ENCODE peak calls at places on chromosomes 3 and 15, in nine cellular contexts. Q is A549; F is CD8-positive, alpha-beta memory T cell; D is endodermal cell; S is AG04450; G is H7; W is GM23338; E is left lung; K is GM23248. L is an unnamed sample.
A peak's percentile ranks its signal among the peaks of the same experiment; 100 is the strongest.

GRCh38 chr3:14430706-14431470 is 28.5 kb downstream of the SLC6A6 start:
- DNase-seq in Q (no peak), F (no peak), D (no peak), S (no peak), G (no peak), W (no peak), E (no peak), K (no peak), L (no peak)

GRCh38 chr3:80993241-80993945 is 768.1 kb downstream of the GBE1 start:
- DNase-seq in Q (no peak), F (no peak), D (no peak), S (no peak), G (no peak), W (no peak), E (no peak), K (no peak), L (no peak)

GRCh38 chr3:63979093-63979492 is 44.2 kb downstream of the PSMD6 start:
- DNase-seq in Q (no peak), F (peak; percentile 60), D (no peak), S (no peak), G (no peak), W (no peak), E (no peak), K (no peak), L (no peak)

GRCh38 chr3:179973931-179974361 is 62.8 kb downstream of the PEX5L start:
- DNase-seq in Q (no peak), F (no peak), D (peak; percentile 69), S (no peak), G (peak; percentile 7), W (peak; percentile 29), E (no peak), K (no peak), L (no peak)

GRCh38 chr15:90571063-90571541 is 41.4 kb downstream of the CRTC3 start:
- DNase-seq in Q (peak; percentile 52), F (no peak), D (no peak), S (no peak), G (no peak), W (no peak), E (peak; percentile 64), K (peak; percentile 85), L (no peak)

GRCh38 chr15:91866371-91866905 is 12.9 kb downstream of the SLCO3A1 start:
- DNase-seq in Q (no peak), F (no peak), D (no peak), S (no peak), G (no peak), W (no peak), E (no peak), K (peak; percentile 43), L (no peak)

GRCh38 chr3:190497809-190498208 is 16.1 kb upstream of the IL1RAP start:
- DNase-seq in Q (no peak), F (no peak), D (no peak), S (no peak), G (no peak), W (no peak), E (no peak), K (no peak), L (no peak)

GRCh38 chr15:47516576-47517371 is 200.5 kb upstream of the SEMA6D start:
- DNase-seq in Q (no peak), F (no peak), D (no peak), S (no peak), G (no peak), W (no peak), E (no peak), K (peak; percentile 78), L (no peak)

GRCh38 chr3:5195605-5196004 is 8.1 kb downstream of the EDEM1 start:
- DNase-seq in Q (no peak), F (no peak), D (no peak), S (no peak), G (no peak), W (no peak), E (peak; percentile 66), K (peak; percentile 47), L (no peak)

GRCh38 chr3:189355481-189356201 is 183.9 kb downstream of the TPRG1 start:
- DNase-seq in Q (peak; percentile 89), F (peak; percentile 71), D (peak; percentile 64), S (peak; percentile 11), G (peak; percentile 37), W (peak; percentile 44), E (no peak), K (peak; percentile 70), L (peak; percentile 54)

GRCh38 chr3:87161486-87161885 is 65.6 kb upstream of the CHMP2B start:
- DNase-seq in Q (peak; percentile 4), F (no peak), D (no peak), S (no peak), G (no peak), W (no peak), E (no peak), K (no peak), L (no peak)

GRCh38 chr3:97932387-97932801 is 39.8 kb downstream of the RIOX2 start:
- DNase-seq in Q (no peak), F (no peak), D (no peak), S (no peak), G (no peak), W (no peak), E (no peak), K (no peak), L (no peak)

GRCh38 chr3:52396907-52397591 is 47.9 kb downstream of the SEMA3G start:
- DNase-seq in Q (no peak), F (no peak), D (no peak), S (no peak), G (no peak), W (no peak), E (no peak), K (no peak), L (no peak)

DNA sequence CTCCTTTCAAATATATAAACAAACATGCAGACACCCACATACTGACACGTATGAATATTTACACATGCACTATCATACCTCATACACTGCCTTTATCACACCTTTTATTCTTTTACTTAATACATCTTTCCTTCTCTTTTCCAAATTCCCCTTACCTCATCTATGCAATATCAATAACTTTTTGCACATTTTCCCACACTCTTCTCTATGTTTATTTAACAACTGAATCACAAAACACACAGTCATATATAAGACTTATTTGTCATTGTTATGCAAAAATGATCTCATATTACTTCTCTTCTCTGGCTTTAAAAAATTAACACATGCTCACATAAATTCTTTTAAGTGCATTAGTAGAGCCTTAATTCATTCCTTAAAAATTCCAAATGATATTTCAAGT is 461.4 kb downstream of the DIPK2A start:
- DNase-seq in Q (no peak), F (no peak), D (no peak), S (no peak), G (no peak), W (no peak), E (no peak), K (no peak), L (no peak)
- H3K4me3 ChIP-seq in Q (no peak overlapping the region), F (no peak overlapping the region), D (no peak overlapping the region), S (no peak overlapping the region), G (no peak overlapping the region), W (no peak overlapping the region), E (no peak overlapping the region), K (no peak overlapping the region), L (no peak overlapping the region)

DNA sequence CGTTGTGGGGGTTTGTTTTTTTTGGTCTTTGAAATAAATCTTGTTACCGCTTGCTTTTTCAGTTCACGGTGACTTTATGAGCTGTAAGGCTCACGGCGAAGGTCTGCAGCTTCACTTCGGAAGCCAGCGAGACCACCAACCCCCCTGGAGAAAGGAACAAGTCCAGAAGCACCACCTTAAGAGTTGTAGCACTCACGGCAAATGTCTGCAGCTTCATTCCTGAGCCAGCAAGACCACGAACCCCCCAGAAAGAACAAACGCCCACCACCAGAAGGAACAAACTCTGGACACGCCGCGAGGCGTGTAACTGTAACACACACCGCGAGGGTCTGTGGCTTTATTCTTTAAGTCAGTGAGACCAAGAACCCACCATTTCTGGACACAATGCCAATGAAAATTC is 28.9 kb downstream of the GOLGA6A start:
- DNase-seq in Q (no peak), F (no peak), D (no peak), S (no peak), G (no peak), W (no peak), E (no peak), K (no peak), L (no peak)
- H3K4me3 ChIP-seq in Q (no peak overlapping the region), F (no peak overlapping the region), D (no peak overlapping the region), S (no peak overlapping the region), G (no peak overlapping the region), W (no peak overlapping the region), E (no peak overlapping the region), K (peak overlapping the region; percentile 57), L (no peak overlapping the region)

GRCh38 chr3:165206454-165207266 is 10.5 kb upstream of the SLITRK3 start:
- DNase-seq in Q (peak; percentile 80), F (no peak), D (peak; percentile 88), S (peak; percentile 16), G (peak; percentile 39), W (peak; percentile 89), E (peak; percentile 67), K (peak; percentile 93), L (no peak)
- H3K4me3 ChIP-seq in Q (peak overlapping the region; percentile 42), F (no peak overlapping the region), D (no peak overlapping the region), S (peak overlapping the region; percentile 49), G (peak overlapping the region; percentile 6), W (peak overlapping the region; percentile 40), E (no peak overlapping the region), K (peak overlapping the region; percentile 69), L (no peak overlapping the region)

GRCh38 chr3:123432832-123433523 is 15.9 kb downstream of the ADCY5 start:
- DNase-seq in Q (no peak), F (no peak), D (no peak), S (no peak), G (no peak), W (no peak), E (no peak), K (no peak), L (no peak)

GRCh38 chr3:123431658-123432323 is 17.1 kb downstream of the ADCY5 start:
- DNase-seq in Q (no peak), F (no peak), D (no peak), S (no peak), G (no peak), W (no peak), E (no peak), K (no peak), L (no peak)

GRCh38 chr3:123431007-123431657 is 17.8 kb downstream of the ADCY5 start:
- DNase-seq in Q (no peak), F (no peak), D (no peak), S (no peak), G (no peak), W (no peak), E (no peak), K (no peak), L (no peak)

GRCh38 chr3:123430266-123430665 is 18.6 kb downstream of the ADCY5 start:
- DNase-seq in Q (no peak), F (no peak), D (no peak), S (no peak), G (no peak), W (no peak), E (no peak), K (no peak), L (no peak)

DNA sequence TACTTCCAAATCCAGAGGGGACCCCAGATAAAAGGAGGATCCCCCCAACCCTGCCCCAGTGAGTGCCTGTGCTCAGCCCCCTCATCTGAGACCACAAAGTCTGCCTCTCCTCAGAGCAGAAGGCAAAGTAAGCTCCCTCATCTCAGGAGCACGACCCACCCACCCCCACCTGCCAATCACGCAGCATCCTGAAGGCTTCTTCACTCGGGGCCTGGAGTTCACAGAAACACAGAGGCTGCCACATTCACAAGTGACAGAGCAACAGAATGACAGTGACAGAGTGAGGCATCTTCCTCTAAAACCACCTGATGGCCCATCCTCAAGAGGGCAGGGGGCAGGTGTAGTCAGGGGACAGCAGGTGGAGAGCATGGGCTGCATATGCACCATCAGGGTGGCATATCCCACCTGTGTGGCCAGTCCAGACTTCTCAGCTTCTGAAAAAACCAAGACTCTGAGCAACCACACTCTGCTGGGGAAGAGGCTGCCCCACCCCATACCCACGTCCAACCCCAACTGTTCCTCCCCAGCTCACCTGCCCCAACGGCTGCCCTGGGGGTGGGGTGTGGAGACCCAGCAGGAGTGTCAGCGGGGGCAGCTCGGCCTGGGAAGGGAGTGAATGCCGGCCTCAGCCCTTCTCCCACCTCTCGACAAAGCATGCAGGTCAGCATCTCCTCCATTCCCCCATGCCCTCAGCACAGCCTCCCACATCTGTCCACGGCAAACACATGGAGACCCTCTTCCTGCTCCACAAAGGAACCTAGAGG is 19.3 kb downstream of the ADCY5 start:
- DNase-seq in Q (no peak), F (no peak), D (no peak), S (no peak), G (no peak), W (no peak), E (no peak), K (no peak), L (no peak)
- H3K4me3 ChIP-seq in Q (no peak overlapping the region), F (no peak overlapping the region), D (no peak overlapping the region), S (no peak overlapping the region), G (no peak overlapping the region), W (no peak overlapping the region), E (no peak overlapping the region), K (no peak overlapping the region), L (no peak overlapping the region)

L was measured in CD8-positive, alpha-beta T cell.